ENCODE peak calls at places on chromosomes 5 and 9, in eight cellular contexts. H is fibroblast of lung, X is upper lobe of right lung, O is lung, N is tibial artery, E is cardiac fibroblast, G is breast epithelium, U is transverse colon. M is an unnamed sample.

GRCh38 chr5:78610163-78610583 is 38.4 kb downstream of the LHFPL2 start:
- DNase-seq in H (peak), X (no peak), O (no peak), N (peak), E (peak), G (no peak), U (peak), M (no peak)

GRCh38 chr5:463952-464351 is 21.0 kb downstream of the EXOC3 start:
- DNase-seq in H (no peak), X (peak), O (no peak), N (no peak), E (no peak), G (no peak), U (peak), M (peak)

GRCh38 chr5:160133071-160133917 is 14.0 kb upstream of the PWWP2A start:
- DNase-seq in H (peak), X (peak), O (peak), N (peak), E (peak), G (peak), U (no peak), M (no peak)

GRCh38 chr5:56359809-56360685 is 126.9 kb upstream of the ANKRD55 start:
- DNase-seq in H (peak), X (no peak), O (no peak), N (no peak), E (no peak), G (no peak), U (no peak), M (no peak)

GRCh38 chr5:27568811-27569210 is 530.4 kb upstream of the CDH9 start:
- DNase-seq in H (peak), X (no peak), O (no peak), N (no peak), E (peak), G (no peak), U (no peak), M (no peak)

GRCh38 chr5:57764479-57765089 is 282.0 kb upstream of the ACTBL2 start:
- DNase-seq in H (no peak), X (no peak), O (no peak), N (no peak), E (no peak), G (no peak), U (no peak), M (no peak)

GRCh38 chr9:130984476-130984875 is 24.5 kb upstream of the LAMC3 start:
- DNase-seq in H (no peak), X (no peak), O (no peak), N (no peak), E (no peak), G (no peak), U (no peak), M (no peak)

GRCh38 chr5:119363936-119364335 is 8.1 kb downstream of the TNFAIP8 start:
- DNase-seq in H (no peak), X (no peak), O (no peak), N (no peak), E (no peak), G (no peak), U (no peak), M (no peak)

GRCh38 chr5:111061618-111062017 is 9.9 kb upstream of the TSLP start:
- DNase-seq in H (no peak), X (no peak), O (no peak), N (no peak), E (no peak), G (no peak), U (no peak), M (no peak)

GRCh38 chr5:78467140-78467539 is 106.7 kb downstream of the SCAMP1 start:
- DNase-seq in H (no peak), X (no peak), O (no peak), N (no peak), E (no peak), G (no peak), U (no peak), M (no peak)

GRCh38 chr9:105405514-105406131 is 42.2 kb upstream of the FSD1L start:
- DNase-seq in H (peak), X (no peak), O (no peak), N (no peak), E (peak), G (no peak), U (no peak), M (no peak)

GRCh38 chr5:78566747-78567449 is 81.7 kb downstream of the LHFPL2 start:
- DNase-seq in H (peak), X (no peak), O (no peak), N (no peak), E (peak), G (no peak), U (no peak), M (no peak)

GRCh38 chr9:95505676-95506437 is 10.9 kb downstream of the PTCH1 start:
- DNase-seq in H (peak), X (peak), O (no peak), N (peak), E (peak), G (no peak), U (peak), M (no peak)

GRCh38 chr5:40495172-40495699 is 184.5 kb upstream of the PTGER4 start:
- DNase-seq in H (no peak), X (no peak), O (no peak), N (no peak), E (no peak), G (no peak), U (no peak), M (no peak)

GRCh38 chr5:112420111-112420864 is 1.2 kb upstream of the EPB41L4A start:
- DNase-seq in H (peak), X (peak), O (peak), N (peak), E (peak), G (peak), U (peak), M (peak)

DNA sequence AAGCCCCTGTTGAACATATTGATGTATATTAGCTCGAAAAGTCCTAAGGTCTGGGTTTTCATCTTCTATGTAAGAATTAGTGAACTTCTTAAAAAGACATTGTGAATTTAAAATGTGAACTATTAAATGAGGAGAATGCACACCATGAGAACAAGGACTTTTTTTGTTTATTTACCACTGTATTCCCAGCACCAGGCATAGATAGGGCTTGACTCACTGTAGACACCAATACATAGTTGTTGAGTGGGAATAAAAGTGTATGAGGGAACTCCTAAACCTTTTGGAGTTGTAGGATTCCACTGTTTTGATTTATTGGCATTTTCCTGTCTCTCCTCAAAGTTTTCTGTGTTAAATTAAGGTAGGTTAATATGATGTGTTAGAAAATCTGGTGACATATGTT is 40.3 kb downstream of the NNT start:
- DNase-seq in H (peak), X (no peak), O (no peak), N (no peak), E (peak), G (no peak), U (no peak), M (no peak)
- H3K4me3 ChIP-seq in H (no peak), X (no peak), O (no peak), N (no peak), E (no peak), G (no peak), U (no peak), M (no peak)

DNA sequence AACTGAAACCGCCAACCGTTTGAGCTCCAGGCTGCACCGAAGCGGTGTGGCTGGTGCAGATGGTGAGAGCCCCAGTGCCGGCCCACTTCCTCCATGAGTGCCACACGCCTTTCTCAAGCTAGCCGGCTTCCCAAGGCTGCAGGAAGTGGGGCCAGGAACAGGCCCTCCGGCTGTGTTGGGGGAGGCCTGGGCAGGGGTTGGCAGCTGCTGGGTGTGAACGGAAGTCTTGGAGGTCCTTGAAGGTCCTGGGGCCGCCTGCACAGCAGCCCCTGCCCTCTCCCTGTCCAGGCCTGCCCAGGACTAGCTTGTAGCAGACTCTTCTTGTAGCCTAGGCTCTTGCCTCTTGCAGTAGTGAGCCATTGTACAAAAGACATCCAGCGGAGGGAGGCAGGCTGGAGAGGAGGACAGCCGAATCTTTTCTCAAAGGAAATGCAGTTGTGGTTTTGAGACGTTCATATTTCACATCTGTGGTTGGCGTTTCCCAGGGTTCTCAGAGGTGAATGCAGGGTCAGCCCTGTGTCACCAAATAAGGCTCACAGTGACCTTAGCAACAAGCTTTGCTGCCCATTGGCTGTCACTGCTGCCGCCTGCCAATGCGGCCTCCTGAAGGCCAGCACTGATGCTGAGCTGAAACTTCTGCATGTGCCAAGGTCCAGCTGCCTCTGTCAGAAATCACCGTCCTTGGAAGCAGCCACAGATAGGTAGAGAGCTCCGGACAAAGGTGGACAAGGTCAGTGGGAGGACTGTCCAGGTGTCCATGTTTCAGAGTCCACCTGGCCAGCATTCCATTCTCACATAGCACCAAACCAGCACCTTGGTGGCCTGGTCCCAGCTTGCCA is 23.9 kb downstream of the IRF1 start:
- DNase-seq in H (peak), X (peak), O (peak), N (no peak), E (peak), G (no peak), U (peak), M (peak)
- H3K4me3 ChIP-seq in H (no peak), X (peak), O (no peak), N (no peak), E (no peak), G (peak), U (no peak), M (no peak)

GRCh38 chr9:73135394-73135793 is 16.3 kb upstream of the ANXA1 start:
- DNase-seq in H (no peak), X (no peak), O (no peak), N (no peak), E (peak), G (no peak), U (no peak), M (no peak)

GRCh38 chr9:73131376-73131775 is 20.3 kb upstream of the ANXA1 start:
- DNase-seq in H (peak), X (no peak), O (no peak), N (no peak), E (peak), G (no peak), U (no peak), M (no peak)

GRCh38 chr9:73132034-73132776 is 19.5 kb upstream of the ANXA1 start:
- DNase-seq in H (peak), X (peak), O (peak), N (peak), E (peak), G (peak), U (peak), M (peak)

GRCh38 chr9:73133921-73134407 is 17.7 kb upstream of the ANXA1 start:
- DNase-seq in H (no peak), X (no peak), O (no peak), N (no peak), E (peak), G (peak), U (no peak), M (no peak)

DNA sequence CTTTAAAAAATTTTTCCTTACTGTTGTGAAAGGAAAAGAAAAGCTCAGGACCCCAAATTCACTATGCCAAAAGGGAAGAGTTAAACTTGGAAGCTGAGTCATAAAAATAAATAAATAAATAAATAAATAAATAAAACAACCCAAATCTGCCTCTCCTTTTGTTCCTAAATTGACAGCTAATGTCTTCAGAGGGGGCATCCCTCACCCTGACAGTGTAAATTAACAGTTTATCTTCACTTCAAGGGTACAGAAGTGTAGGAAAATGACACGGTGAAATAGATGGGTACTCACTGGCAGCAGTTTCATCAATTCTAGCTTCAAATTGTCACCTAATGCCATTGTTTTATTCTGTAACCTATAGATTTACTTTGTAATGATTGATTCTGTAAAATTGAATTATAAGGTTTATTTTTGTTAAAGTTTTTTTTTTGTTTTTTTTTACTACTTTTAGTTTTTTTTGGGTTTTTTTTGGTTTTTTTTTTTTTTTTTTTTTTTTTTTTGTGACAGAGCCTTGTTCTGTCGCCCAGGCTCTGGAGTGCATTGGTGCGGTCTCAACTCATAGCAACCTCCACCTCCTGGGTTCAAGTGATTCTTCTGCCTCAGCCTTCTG is 18.5 kb upstream of the ANXA1 start:
- DNase-seq in H (no peak), X (no peak), O (no peak), N (no peak), E (no peak), G (no peak), U (no peak), M (no peak)
- H3K4me3 ChIP-seq in H (no peak), X (peak), O (no peak), N (peak), E (no peak), G (no peak), U (peak), M (peak)

DNA sequence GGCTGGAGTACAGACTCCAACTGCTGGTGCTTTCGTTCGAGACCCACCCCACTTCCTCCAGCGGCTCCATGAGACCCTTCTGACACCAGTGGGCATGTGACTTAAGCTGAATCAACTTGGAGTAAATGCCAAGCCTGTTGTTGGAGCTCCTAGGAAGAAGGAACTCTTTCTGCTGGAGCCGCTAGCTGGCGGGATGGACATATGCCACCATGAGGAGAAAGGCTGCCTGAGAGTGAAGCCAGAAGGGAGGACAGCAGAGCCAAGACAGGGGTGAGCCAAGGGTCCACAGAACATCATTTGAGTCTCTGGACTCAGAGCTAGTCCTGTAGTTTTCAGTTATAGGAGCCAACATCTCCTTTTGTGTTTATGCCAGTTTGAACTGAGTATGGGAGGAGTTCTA is 35.9 kb downstream of the ANXA6 start:
- DNase-seq in H (no peak), X (no peak), O (no peak), N (no peak), E (no peak), G (no peak), U (no peak), M (peak)
- H3K4me3 ChIP-seq in H (no peak), X (no peak), O (no peak), N (no peak), E (no peak), G (no peak), U (no peak), M (no peak)

GRCh38 chr5:141413540-141414069 is 818 bp downstream of the PCDHGA10 start:
- DNase-seq in H (no peak), X (no peak), O (no peak), N (no peak), E (no peak), G (no peak), U (no peak), M (no peak)
- H3K4me3 ChIP-seq in H (peak), X (peak), O (no peak), N (peak), E (peak), G (peak), U (peak), M (peak)

GRCh38 chr5:147446528-147446927 is 63.3 kb downstream of the DPYSL3 start:
- DNase-seq in H (no peak), X (no peak), O (no peak), N (no peak), E (no peak), G (no peak), U (no peak), M (no peak)

GRCh38 chr5:147448766-147449165 is 61.1 kb downstream of the DPYSL3 start:
- DNase-seq in H (peak), X (no peak), O (no peak), N (no peak), E (no peak), G (no peak), U (no peak), M (no peak)

GRCh38 chr5:147445951-147446350 is 63.9 kb downstream of the DPYSL3 start:
- DNase-seq in H (no peak), X (no peak), O (no peak), N (no peak), E (no peak), G (no peak), U (no peak), M (no peak)

GRCh38 chr5:147442134-147442726 is 67.6 kb downstream of the DPYSL3 start:
- DNase-seq in H (no peak), X (no peak), O (no peak), N (no peak), E (peak), G (no peak), U (no peak), M (no peak)

GRCh38 chr5:147445093-147445492 is 64.8 kb downstream of the DPYSL3 start:
- DNase-seq in H (peak), X (no peak), O (no peak), N (no peak), E (no peak), G (peak), U (no peak), M (no peak)
- H3K4me3 ChIP-seq in H (no peak), X (no peak), O (no peak), N (no peak), E (no peak), G (no peak), U (no peak), M (no peak)

DNA sequence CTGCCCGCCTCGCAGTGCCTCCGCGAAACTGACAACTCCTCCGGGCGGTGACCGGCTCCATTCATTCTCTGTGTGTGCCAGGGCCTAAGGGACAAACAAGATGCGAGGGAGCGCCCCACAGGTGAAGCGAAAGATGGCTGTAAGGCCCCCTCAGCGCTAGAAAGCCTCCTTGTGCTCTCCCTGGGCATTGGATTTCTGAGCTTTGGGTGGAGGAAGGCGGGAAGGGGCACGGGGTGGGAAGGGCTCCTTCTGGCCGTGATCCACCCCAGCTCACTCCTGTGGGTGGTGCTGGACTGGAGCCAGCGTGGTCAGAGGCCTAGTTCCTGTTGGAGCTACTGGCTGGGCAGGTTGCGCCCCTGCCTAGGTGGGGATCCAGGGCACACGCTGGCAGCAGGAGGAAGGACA is 943 bp downstream of the GALNT12 start:
- DNase-seq in H (no peak), X (peak), O (peak), N (peak), E (no peak), G (no peak), U (peak), M (no peak)
- H3K4me3 ChIP-seq in H (peak), X (peak), O (no peak), N (peak), E (no peak), G (peak), U (peak), M (peak)

GRCh38 chr5:98455660-98456059 is 317.8 kb upstream of the RGMB start:
- DNase-seq in H (peak), X (no peak), O (no peak), N (no peak), E (peak), G (no peak), U (no peak), M (no peak)
- H3K4me3 ChIP-seq in H (no peak), X (no peak), O (no peak), N (no peak), E (no peak), G (no peak), U (no peak), M (no peak)

DNA sequence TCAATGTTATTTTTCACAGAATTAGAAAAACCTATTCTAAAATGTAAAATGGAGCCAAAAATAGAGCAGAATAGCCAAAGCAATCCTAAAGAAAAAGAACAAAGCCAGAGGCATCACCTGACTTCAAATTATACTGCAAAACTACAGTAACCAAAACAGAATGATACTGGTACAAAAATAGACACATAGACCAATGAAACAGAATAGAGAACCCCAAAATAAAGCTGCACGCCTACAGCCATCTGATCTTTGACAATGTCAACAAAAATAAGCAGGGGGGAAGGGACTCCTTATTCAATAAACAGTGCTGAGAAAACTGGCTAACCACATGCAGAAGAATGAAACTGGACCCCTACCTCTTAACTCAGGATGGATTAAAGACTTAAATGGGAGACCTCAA is 65.8 kb upstream of the PDE4D start:
- DNase-seq in H (no peak), X (no peak), O (no peak), N (no peak), E (no peak), G (no peak), U (no peak), M (no peak)
- H3K4me3 ChIP-seq in H (no peak), X (no peak), O (no peak), N (no peak), E (no peak), G (no peak), U (no peak), M (no peak)